ENCODE peak calls at places on chromosome 19, in four cellular contexts. O, Y, X and E are unnamed samples.

GRCh38 chr19:12913871-12914690 is 5.0 kb downstream of the SYCE2 start:
- DNase-seq in Y (no peak), X (peak), O (no peak), E (peak)

GRCh38 chr19:55352040-55352439 is 2.5 kb downstream of the COX6B2 start:
- DNase-seq in X (no peak), O (no peak), Y (no peak), E (no peak)

GRCh38 chr19:11767633-11768133 is 883 bp downstream of the ZNF441 start:
- DNase-seq in X (peak), Y (peak), O (no peak), E (peak)

GRCh38 chr19:47210689-47211316 is 20.2 kb downstream of the BBC3 start:
- DNase-seq in O (peak), X (peak), Y (peak), E (peak)

GRCh38 chr19:12789098-12789903 is 2.0 kb upstream of the JUNB start:
- DNase-seq in O (peak), Y (no peak), X (no peak), E (no peak)

GRCh38 chr19:12783226-12783848 is 7.9 kb upstream of the JUNB start:
- DNase-seq in O (peak), Y (no peak), X (no peak), E (no peak)

GRCh38 chr19:48726573-48726972 is 7.0 kb upstream of the MAMSTR start:
- DNase-seq in Y (no peak), O (peak), X (no peak), E (no peak)

GRCh38 chr19:29628661-29629385 is 22.7 kb downstream of the POP4 start:
- DNase-seq in O (no peak), X (no peak), Y (no peak), E (no peak)

GRCh38 chr19:41116261-41116660 is 2.0 kb downstream of the CYP2F1 start:
- DNase-seq in O (no peak), Y (no peak), X (no peak), E (no peak)

GRCh38 chr19:39257227-39257626 is 8.6 kb upstream of the IFNL4 start:
- DNase-seq in X (no peak), O (no peak), Y (no peak), E (no peak)

GRCh38 chr19:45601524-45602522 is at the start of gene GPR4:
- DNase-seq in Y (peak), O (no peak), X (no peak), E (peak)

GRCh38 chr19:4326837-4327251 is 11.8 kb downstream of the STAP2 start:
- DNase-seq in X (no peak), Y (peak), O (no peak), E (peak)

GRCh38 chr19:20238025-20238623 is 71.1 kb downstream of the ZNF486 start:
- DNase-seq in O (no peak), Y (peak), X (no peak), E (peak)

GRCh38 chr19:35257113-35257461 is 8.3 kb downstream of the LSR start:
- DNase-seq in O (no peak), Y (no peak), X (no peak), E (peak)

GRCh38 chr19:19203012-19203856 is at the start of gene NR2C2AP:
- DNase-seq in Y (peak), X (peak), O (peak), E (peak)

GRCh38 chr19:4568884-4569283 is 9.4 kb upstream of the SEMA6B start:
- DNase-seq in X (no peak), Y (no peak), O (no peak), E (no peak)

GRCh38 chr19:50792852-50793250 is 2.6 kb downstream of the ACP4 start:
- DNase-seq in X (no peak), Y (no peak), O (no peak), E (no peak)

GRCh38 chr19:44344255-44344654 is 12.2 kb downstream of the ZNF112 start:
- DNase-seq in Y (no peak), X (no peak), O (no peak), E (no peak)

GRCh38 chr19:43310221-43310620 is 40.9 kb upstream of the PSG9 start:
- DNase-seq in Y (no peak), O (no peak), X (no peak), E (no peak)

GRCh38 chr19:22617614-22618325 is 16.4 kb upstream of the ZNF492 start:
- DNase-seq in O (no peak), X (no peak), Y (no peak), E (no peak)

GRCh38 chr19:17860993-17861360 is 1.3 kb downstream of the RPL18A start:
- DNase-seq in O (no peak), Y (no peak), X (no peak), E (peak)
- TF ChIP-seq JUN in O (no peak), Y (no peak), X (no peak), E (no peak)

GRCh38 chr19:7902796-7903243 is 857 bp upstream of the MAP2K7 start:
- DNase-seq in O (no peak), Y (no peak), X (no peak), E (no peak)
- TF ChIP-seq PHF8 in O (no peak), Y (no peak), X (no peak), E (no peak)

GRCh38 chr19:28422791-28423650 is 789.9 kb downstream of the UQCRFS1 start:
- DNase-seq in Y (no peak), X (no peak), O (no peak), E (no peak)

GRCh38 chr19:28425431-28425931 is 787.5 kb downstream of the UQCRFS1 start:
- DNase-seq in X (no peak), Y (no peak), O (no peak), E (no peak)

GRCh38 chr19:28426110-28426901 is 786.6 kb downstream of the UQCRFS1 start:
- DNase-seq in Y (peak), O (no peak), X (no peak), E (no peak)

GRCh38 chr19:28424041-28424440 is 788.9 kb downstream of the UQCRFS1 start:
- DNase-seq in Y (no peak), O (no peak), X (no peak), E (no peak)

GRCh38 chr19:28424662-28425430 is 788.1 kb downstream of the UQCRFS1 start:
- DNase-seq in O (no peak), Y (no peak), X (no peak), E (no peak)
- TF ChIP-seq JUN in O (no peak), Y (no peak), X (no peak), E (no peak)

DNA sequence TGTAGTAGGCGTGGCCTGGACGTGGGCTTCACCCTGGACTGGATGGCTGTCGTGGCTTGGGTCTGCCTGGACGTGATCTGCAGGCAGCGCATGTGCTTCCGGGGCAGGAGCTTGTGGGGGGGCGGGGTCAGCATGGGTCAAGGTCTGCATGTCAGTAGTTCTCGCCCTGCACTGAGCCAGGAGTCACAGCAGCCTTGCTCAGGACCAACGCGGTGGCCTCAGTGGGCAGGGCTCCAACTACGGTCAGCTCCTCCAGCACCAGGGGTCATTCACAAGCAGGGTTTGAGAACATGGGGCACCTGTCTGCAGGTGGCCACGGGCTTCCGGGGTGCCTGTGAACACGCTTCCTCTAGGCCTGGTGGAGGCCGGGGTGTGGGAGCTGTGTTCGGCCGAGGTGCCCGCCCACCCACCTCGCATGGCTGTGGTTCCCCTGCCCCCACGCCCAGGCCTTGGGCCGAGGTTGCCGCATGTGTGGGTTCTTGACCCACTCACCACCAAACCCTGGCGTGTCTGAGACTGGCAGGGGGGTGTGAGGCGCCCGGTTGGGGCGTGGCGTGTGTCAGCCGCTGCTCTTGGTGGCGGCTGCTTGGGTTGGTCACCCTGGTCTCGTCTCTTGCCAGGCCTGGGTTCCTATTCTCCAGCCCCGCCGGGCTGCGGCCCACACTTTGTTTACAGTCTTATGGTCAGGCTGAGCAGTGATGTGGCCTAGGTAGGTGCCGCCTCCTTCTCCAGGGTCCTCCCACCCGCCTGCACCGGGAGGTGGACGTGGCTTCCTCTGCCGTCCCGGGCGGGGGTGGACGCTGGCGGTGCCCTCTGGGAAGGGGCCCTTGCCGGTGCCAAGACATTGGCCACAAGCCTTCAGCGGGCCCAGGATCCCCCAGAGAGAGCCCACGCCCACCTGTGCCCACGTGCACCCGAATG is 4.8 kb upstream of the RPS15 start:
- DNase-seq in X (no peak), O (no peak), Y (no peak), E (no peak)
- TF ChIP-seq PHF8 in X (no peak), O (no peak), Y (no peak), E (no peak)